ENCODE peak calls at places on chromosomes 5 and 9, in four cellular contexts. One of them, this sample, is unnamed.

GRCh38 chr5:142012186-142012785 is 541 bp downstream of the GNPDA1 start:
- DNase-seq in K562: peak; percentile 60
- DNase-seq in A549: peak; percentile 71
- DNase-seq in endothelial cell of umbilical vein: peak; percentile 52
- DNase-seq in this sample: peak; percentile 28

GRCh38 chr9:36791204-36791948 is 218.7 kb downstream of the MELK start:
- DNase-seq in A549: no peak
- DNase-seq in endothelial cell of umbilical vein: no peak
- DNase-seq in K562: no peak
- DNase-seq in this sample: no peak

GRCh38 chr5:387491-388265 is 55.3 kb upstream of the EXOC3 start:
- DNase-seq in K562: no peak
- DNase-seq in endothelial cell of umbilical vein: no peak
- DNase-seq in A549: no peak
- DNase-seq in this sample: peak; percentile 48

GRCh38 chr5:37552770-37553719 is 173.9 kb downstream of the WDR70 start:
- DNase-seq in A549: no peak
- DNase-seq in endothelial cell of umbilical vein: peak; percentile 99
- DNase-seq in K562: peak; percentile 92
- DNase-seq in this sample: peak; percentile 21

GRCh38 chr9:98034593-98035546 is 21.7 kb upstream of the NANS start:
- DNase-seq in K562: peak; percentile 84
- DNase-seq in A549: peak; percentile 83
- DNase-seq in endothelial cell of umbilical vein: peak; percentile 75
- DNase-seq in this sample: peak; percentile 82

GRCh38 chr5:96177303-96177869 is 215.7 kb upstream of the ELL2 start:
- DNase-seq in endothelial cell of umbilical vein: no peak
- DNase-seq in A549: no peak
- DNase-seq in K562: no peak
- DNase-seq in this sample: no peak

GRCh38 chr9:4939118-4939561 is 45.9 kb upstream of the JAK2 start:
- DNase-seq in endothelial cell of umbilical vein: peak; percentile 13
- DNase-seq in K562: no peak
- DNase-seq in A549: no peak
- DNase-seq in this sample: peak; percentile 98

GRCh38 chr5:132387649-132388117 is 18.2 kb downstream of the SLC22A5 start:
- DNase-seq in K562: peak; percentile 58
- DNase-seq in A549: peak; percentile 84
- DNase-seq in endothelial cell of umbilical vein: peak; percentile 96
- DNase-seq in this sample: peak; percentile 37

GRCh38 chr5:127031147-127031862 is 947 bp upstream of the MARCHF3 start:
- DNase-seq in endothelial cell of umbilical vein: no peak
- DNase-seq in A549: peak; percentile 5
- DNase-seq in K562: no peak
- DNase-seq in this sample: peak; percentile 47

GRCh38 chr5:125041798-125042197 is 295.4 kb upstream of the ZNF608 start:
- DNase-seq in endothelial cell of umbilical vein: no peak
- DNase-seq in A549: no peak
- DNase-seq in K562: no peak
- DNase-seq in this sample: no peak

GRCh38 chr9:1458503-1458902 is 408.3 kb downstream of the DMRT2 start:
- DNase-seq in K562: no peak
- DNase-seq in A549: peak; percentile 14
- DNase-seq in endothelial cell of umbilical vein: no peak
- DNase-seq in this sample: peak; percentile 67

GRCh38 chr5:72290356-72291133 is 29.5 kb downstream of the MRPS27 start:
- DNase-seq in A549: no peak
- DNase-seq in K562: no peak
- DNase-seq in endothelial cell of umbilical vein: no peak
- DNase-seq in this sample: no peak

DNA sequence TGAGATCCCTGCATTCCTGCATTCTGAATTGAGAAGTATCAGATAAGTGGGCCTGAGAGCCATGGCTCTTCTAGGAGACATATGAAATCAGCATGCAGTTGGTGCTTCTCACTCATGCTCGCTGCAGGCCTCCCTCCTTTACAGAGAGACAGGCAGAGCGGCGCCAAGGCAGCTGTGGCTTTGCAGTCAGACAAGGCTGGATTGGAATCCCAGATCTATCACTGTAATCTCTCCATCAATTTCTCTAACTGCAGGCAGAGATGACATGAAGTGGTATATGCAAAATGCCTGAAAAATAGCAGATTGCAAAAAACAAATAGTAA is 25.2 kb downstream of the BOD1 start:
- DNase-seq in endothelial cell of umbilical vein: no peak
- DNase-seq in A549: no peak
- DNase-seq in K562: no peak
- DNase-seq in this sample: no peak
- TF ChIP-seq MAX in endothelial cell of umbilical vein: no peak
- TF ChIP-seq MAX in A549: no peak
- TF ChIP-seq MAX in K562: no peak
- TF ChIP-seq MAX in this sample: no peak

DNA sequence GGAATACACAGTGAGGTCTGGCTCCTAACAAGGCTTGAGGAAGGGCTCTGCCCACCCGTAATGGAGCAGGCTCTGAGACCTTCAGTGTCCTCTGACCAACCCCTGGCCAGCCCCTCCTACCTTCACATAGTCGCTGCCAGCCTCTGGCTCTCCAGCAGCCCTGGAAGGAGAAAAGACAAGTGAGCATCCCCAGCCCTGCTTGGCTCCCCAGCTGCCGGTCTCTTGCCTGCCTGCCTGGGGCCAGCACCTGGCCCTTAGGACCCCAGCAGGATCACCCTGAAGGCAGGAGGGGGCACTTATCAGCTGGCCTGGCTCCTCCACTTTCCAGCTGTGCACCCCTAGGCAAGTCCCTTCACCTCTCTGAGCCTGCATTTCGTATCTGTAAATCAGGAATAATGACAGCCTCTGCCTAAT is 17.0 kb downstream of the SH2D3C start:
- DNase-seq in K562: no peak
- DNase-seq in A549: no peak
- DNase-seq in endothelial cell of umbilical vein: no peak
- DNase-seq in this sample: no peak
- TF ChIP-seq MYC in K562: no peak
- TF ChIP-seq MYC in A549: no peak
- TF ChIP-seq MYC in endothelial cell of umbilical vein: no peak
- TF ChIP-seq MYC in this sample: no peak

DNA sequence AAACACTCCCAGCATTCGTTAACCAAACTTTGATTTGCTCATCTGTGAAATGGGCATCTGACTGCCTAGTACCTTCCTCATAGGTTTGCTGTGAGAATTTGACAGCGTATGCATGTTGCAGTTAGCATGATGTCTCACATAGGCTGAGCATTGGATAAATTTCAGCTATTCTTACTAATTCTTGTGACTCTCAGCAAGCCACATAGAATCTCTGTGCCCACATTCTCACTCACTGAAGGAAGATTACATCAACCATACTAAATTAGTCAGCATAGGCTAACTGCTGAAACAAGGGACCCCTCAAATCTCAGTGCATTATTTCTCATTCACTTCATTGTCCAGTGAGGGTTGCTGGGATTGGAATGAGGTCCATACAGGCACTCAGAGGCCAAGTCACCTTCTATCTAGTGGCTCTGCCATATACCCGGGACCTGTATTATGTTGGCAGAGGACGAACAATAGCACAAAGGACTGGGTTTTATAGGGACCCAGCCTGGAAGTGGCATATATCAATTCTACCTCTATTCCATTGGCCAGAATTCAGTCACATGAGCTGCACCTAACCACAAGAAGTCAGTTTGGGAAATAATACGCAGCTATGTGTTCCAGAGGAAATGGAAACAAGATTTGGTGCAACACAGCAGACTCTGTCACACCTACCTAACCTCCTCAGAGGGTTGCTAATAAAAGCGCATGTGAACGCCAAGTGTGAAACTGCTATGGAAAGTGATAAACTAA is 4.2 kb upstream of the PTGER4 start:
- DNase-seq in A549: no peak
- DNase-seq in endothelial cell of umbilical vein: no peak
- DNase-seq in K562: no peak
- DNase-seq in this sample: no peak
- H3K4me3 ChIP-seq in A549: no peak overlapping the region
- H3K4me3 ChIP-seq in endothelial cell of umbilical vein: no peak overlapping the region
- H3K4me3 ChIP-seq in K562: no peak overlapping the region
- H3K4me3 ChIP-seq in this sample: no peak overlapping the region

DNA sequence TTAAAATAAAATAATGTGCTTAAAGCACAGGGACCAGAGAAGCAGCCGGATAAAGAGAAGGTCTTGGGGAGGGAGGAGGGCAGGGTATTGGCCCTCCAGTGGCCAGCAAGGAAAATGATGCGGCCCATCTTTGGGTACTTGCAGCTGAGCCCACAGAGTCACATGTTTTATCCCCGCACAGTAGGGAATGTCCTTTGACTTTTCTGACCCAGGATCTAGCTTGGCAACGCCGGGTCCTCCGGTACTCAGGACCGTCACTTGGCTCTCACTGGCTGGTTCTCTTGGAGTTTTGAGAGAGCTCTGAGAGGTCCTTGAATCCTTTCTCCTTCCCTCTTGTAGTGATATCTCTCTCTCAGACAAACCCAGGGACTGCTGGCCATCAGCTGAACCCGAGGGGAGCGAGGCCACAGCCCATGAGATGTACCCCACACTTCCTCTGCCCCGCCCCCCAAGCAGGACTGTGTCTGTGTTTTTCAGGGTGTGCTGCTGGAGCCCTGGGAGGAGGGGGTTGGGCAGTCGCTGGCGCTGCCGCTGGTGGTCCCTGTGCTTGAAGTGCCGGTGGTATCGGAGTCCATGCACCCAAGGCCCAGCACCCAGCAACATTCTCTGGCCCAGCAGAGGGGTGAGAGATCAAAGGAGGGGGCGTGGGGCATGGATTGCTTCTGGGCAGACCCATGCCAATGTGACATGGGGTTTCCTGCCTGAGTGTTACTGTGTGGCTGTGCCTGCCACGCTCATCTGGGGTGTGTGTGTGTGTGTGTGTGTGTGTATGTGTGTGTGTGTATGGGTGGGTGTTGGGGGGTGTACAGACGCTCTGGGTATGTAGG is 35.5 kb upstream of the HSPA9 start:
- DNase-seq in K562: peak; percentile 38
- DNase-seq in A549: peak; percentile 20
- DNase-seq in endothelial cell of umbilical vein: no peak
- DNase-seq in this sample: peak; percentile 10
- TF ChIP-seq MAX in K562: no peak
- TF ChIP-seq MAX in A549: no peak
- TF ChIP-seq MAX in endothelial cell of umbilical vein: no peak
- TF ChIP-seq MAX in this sample: no peak

DNA sequence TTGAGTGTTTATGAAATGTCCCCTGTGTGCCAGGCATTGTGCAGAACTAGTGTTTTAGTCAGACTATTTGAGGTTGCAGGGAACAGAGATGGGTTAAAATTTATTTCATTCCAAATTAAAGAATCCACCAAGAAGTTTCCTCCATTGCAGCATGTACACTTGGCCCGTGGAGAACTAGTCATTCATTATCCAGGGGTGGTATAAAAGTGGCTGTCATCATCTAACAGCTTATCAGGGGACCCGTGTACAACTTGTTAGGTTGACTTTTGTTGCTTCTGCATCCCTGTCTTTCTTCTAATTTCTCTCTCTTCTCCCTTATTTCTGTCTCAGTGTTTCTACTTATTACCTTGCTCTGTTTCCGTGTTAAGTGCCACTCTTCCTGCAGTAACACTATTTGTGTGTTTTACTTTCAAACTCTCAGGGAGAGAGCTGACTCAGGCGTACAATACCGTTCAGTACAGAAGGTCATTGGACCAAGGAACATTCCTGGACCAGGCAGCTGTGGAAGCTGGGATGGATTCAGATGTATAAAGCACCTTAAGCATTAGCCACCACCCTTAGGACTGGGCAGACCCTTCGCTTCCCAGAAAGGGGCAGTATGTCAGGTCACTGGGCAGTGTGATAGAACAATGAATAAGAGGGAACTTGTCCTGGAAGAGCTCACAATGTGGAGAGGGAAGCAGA is 36.1 kb downstream of the MAP3K1 start:
- DNase-seq in A549: no peak
- DNase-seq in endothelial cell of umbilical vein: peak; percentile 63
- DNase-seq in K562: no peak
- DNase-seq in this sample: no peak
- TF ChIP-seq MYC in A549: no peak
- TF ChIP-seq MYC in endothelial cell of umbilical vein: no peak
- TF ChIP-seq MYC in K562: no peak
- TF ChIP-seq MYC in this sample: no peak

GRCh38 chr5:145345883-145346282 is 489.3 kb downstream of the PRELID2 start:
- DNase-seq in K562: no peak
- DNase-seq in endothelial cell of umbilical vein: no peak
- DNase-seq in A549: no peak
- DNase-seq in this sample: no peak
- H3K4me3 ChIP-seq in K562: no peak overlapping the region
- H3K4me3 ChIP-seq in endothelial cell of umbilical vein: no peak overlapping the region
- H3K4me3 ChIP-seq in A549: no peak overlapping the region
- H3K4me3 ChIP-seq in this sample: no peak overlapping the region